ENCODE peak calls at places on chromosomes 16 and 17, in five cellular contexts. O, C, W, J and P are unnamed samples.

GRCh38 chr17:52106638-52107261 is 51.8 kb downstream of the CA10 start:
- DNase-seq in W (no peak), C (peak; percentile 55), O (peak; percentile 11), J (no peak), P (no peak)

GRCh38 chr17:67458203-67458602 is 81.1 kb downstream of the PITPNC1 start:
- DNase-seq in O (no peak), J (no peak), C (no peak), W (no peak), P (no peak)

GRCh38 chr16:19997264-19997663 is 76.4 kb downstream of the GPR139 start:
- DNase-seq in W (no peak), O (peak; percentile 58), C (no peak), J (no peak), P (no peak)

GRCh38 chr17:56786989-56787482 is 46.7 kb downstream of the C17orf67 start:
- DNase-seq in J (peak; percentile 74), W (no peak), C (peak; percentile 93), O (no peak), P (peak; percentile 98)

GRCh38 chr17:61416540-61417363 is 17.1 kb downstream of the TBX2 start:
- DNase-seq in J (no peak), C (peak; percentile 87), O (peak; percentile 48), W (peak; percentile 94), P (peak; percentile 87)

GRCh38 chr17:61405686-61406542 is 6.3 kb downstream of the TBX2 start:
- DNase-seq in W (peak; percentile 25), C (no peak), O (no peak), J (no peak), P (peak; percentile 27)

GRCh38 chr17:75589919-75590303 is 2.3 kb downstream of the MYO15B start:
- DNase-seq in J (no peak), C (no peak), W (peak; percentile 57), O (no peak), P (no peak)

GRCh38 chr16:57113664-57114063 is 21.3 kb downstream of the CPNE2 start:
- DNase-seq in O (no peak), C (no peak), J (no peak), W (no peak), P (no peak)

GRCh38 chr16:53207810-53208752 is 153.3 kb downstream of the CHD9 start:
- DNase-seq in O (peak; percentile 26), C (peak; percentile 92), W (no peak), J (no peak), P (peak; percentile 83)

GRCh38 chr17:45651145-45651713 is 132.9 kb upstream of the CRHR1 start:
- DNase-seq in C (no peak), J (no peak), O (no peak), W (no peak), P (no peak)

GRCh38 chr17:39663688-39664580 is 1.2 kb upstream of the TCAP start:
- DNase-seq in O (no peak), J (no peak), C (no peak), W (peak; percentile 76), P (no peak)

GRCh38 chr17:56426901-56427300 is 166.6 kb upstream of the NOG start:
- DNase-seq in O (no peak), W (no peak), C (no peak), J (no peak), P (no peak)

GRCh38 chr16:49440156-49441065 is 66.8 kb downstream of the C16orf78 start:
- DNase-seq in J (no peak), W (no peak), C (no peak), O (no peak), P (no peak)

GRCh38 chr16:22813223-22813945 is 578 bp upstream of the HS3ST2 start:
- DNase-seq in O (no peak), J (no peak), C (peak; percentile 67), W (peak; percentile 57), P (peak; percentile 7)

GRCh38 chr16:10877472-10877946 is 507 bp downstream of the CIITA start:
- DNase-seq in W (no peak), O (no peak), J (no peak), C (peak; percentile 38), P (no peak)

GRCh38 chr17:21041753-21042433 is 918 bp downstream of the USP22 start:
- DNase-seq in O (peak; percentile 32), W (peak; percentile 92), C (no peak), J (no peak), P (peak; percentile 61)

GRCh38 chr17:2672026-2672425 is 39.5 kb downstream of the CLUH start:
- DNase-seq in J (no peak), W (no peak), C (no peak), O (no peak), P (no peak)

GRCh38 chr16:28923231-28923587 is 1.8 kb downstream of the RABEP2 start:
- DNase-seq in C (no peak), O (no peak), W (no peak), J (no peak), P (no peak)

GRCh38 chr17:10053976-10054551 is 144.3 kb downstream of the GAS7 start:
- DNase-seq in W (no peak), J (no peak), O (no peak), C (no peak), P (no peak)

GRCh38 chr17:17545031-17545820 is 46.3 kb downstream of the PEMT start:
- DNase-seq in O (no peak), C (no peak), J (peak; percentile 19), W (peak; percentile 58), P (peak; percentile 57)

GRCh38 chr16:68272501-68273209 is 8.3 kb downstream of the SLC7A6 start:
- DNase-seq in C (no peak), J (no peak), W (no peak), O (no peak), P (no peak)

GRCh38 chr17:38549285-38549684 is 56.5 kb downstream of the SRCIN1 start:
- DNase-seq in C (no peak), W (no peak), O (no peak), J (no peak), P (no peak)

GRCh38 chr16:87702325-87702811 is 63.4 kb downstream of the KLHDC4 start:
- DNase-seq in C (peak; percentile 28), W (peak; percentile 49), J (no peak), O (no peak), P (peak; percentile 30)

GRCh38 chr17:82303944-82304808 is 13.2 kb downstream of the CD7 start:
- DNase-seq in C (no peak), W (no peak), J (no peak), O (no peak), P (no peak)

GRCh38 chr17:62966426-62967110 is 533 bp downstream of the TANC2 start:
- DNase-seq in J (no peak), W (no peak), C (peak; percentile 45), O (no peak), P (peak; percentile 18)

GRCh38 chr17:80785477-80786178 is 206.0 kb upstream of the CHMP6 start:
- DNase-seq in O (peak; percentile 89), C (no peak), W (no peak), J (no peak), P (no peak)

GRCh38 chr16:53549970-53550406 is 47.0 kb upstream of the AKTIP start:
- DNase-seq in O (peak; percentile 81), J (peak; percentile 48), C (peak; percentile 82), W (peak; percentile 47), P (peak; percentile 82)